ENCODE peak calls at places on chromosome 20, in four cellular contexts. J is hippocampal formation, C is mucosa of gallbladder, D is IMR-90. Y is an unnamed sample.

GRCh38 chr20:4937422-4938319 is 63.6 kb downstream of the SLC23A2 start:
- DNase-seq in J (no peak), C (no peak), D (peak; percentile 59), Y (peak; percentile 31)

GRCh38 chr20:38173237-38174156 is 8.4 kb upstream of the TGM2 start:
- DNase-seq in D (peak; percentile 92), J (no peak), C (peak; percentile 59), Y (no peak)

GRCh38 chr20:4708856-4709255 is 12.9 kb upstream of the PRND start:
- DNase-seq in C (no peak), D (no peak), J (no peak), Y (no peak)

GRCh38 chr20:4159765-4160490 is 144.6 kb upstream of the RNF24 start:
- DNase-seq in C (no peak), D (no peak), J (no peak), Y (no peak)

GRCh38 chr20:3101737-3102574 is 17.4 kb upstream of the AVP start:
- DNase-seq in C (no peak), D (no peak), J (no peak), Y (peak; percentile 17)

GRCh38 chr20:10511507-10512231 is 76.6 kb downstream of the SLX4IP start:
- DNase-seq in C (peak; percentile 87), D (peak; percentile 99), J (peak; percentile 20), Y (peak; percentile 81)

GRCh38 chr20:23118766-23119165 is 32.6 kb upstream of the CD93 start:
- DNase-seq in D (no peak), C (no peak), J (no peak), Y (no peak)

GRCh38 chr20:43550456-43550855 is 8.4 kb upstream of the SGK2 start:
- DNase-seq in J (no peak), D (no peak), C (no peak), Y (peak; percentile 49)

GRCh38 chr20:45456632-45457031 is 12.9 kb upstream of the WFDC2 start:
- DNase-seq in C (peak; percentile 58), D (no peak), J (no peak), Y (peak; percentile 60)

GRCh38 chr20:16208443-16208842 is 364.8 kb downstream of the KIF16B start:
- DNase-seq in J (no peak), C (no peak), D (no peak), Y (no peak)

GRCh38 chr20:53390780-53391179 is 202.9 kb downstream of the ZNF217 start:
- DNase-seq in J (no peak), D (no peak), C (no peak), Y (no peak)

GRCh38 chr20:20255104-20255503 is 112.8 kb upstream of the INSM1 start:
- DNase-seq in J (no peak), C (no peak), D (no peak), Y (no peak)

GRCh38 chr20:41879151-41879550 is 261.0 kb upstream of the CHD6 start:
- DNase-seq in D (no peak), J (no peak), C (no peak), Y (no peak)

GRCh38 chr20:20364016-20364746 is 3.7 kb upstream of the INSM1 start:
- DNase-seq in J (no peak), D (no peak), C (no peak), Y (no peak)

GRCh38 chr20:43844778-43845614 is 69.7 kb upstream of the TOX2 start:
- DNase-seq in C (no peak), J (no peak), D (peak; percentile 95), Y (no peak)

GRCh38 chr20:10581823-10582222 is 92.0 kb downstream of the JAG1 start:
- DNase-seq in D (peak; percentile 56), C (no peak), J (no peak), Y (no peak)

GRCh38 chr20:38147166-38147565 is 17.9 kb downstream of the TGM2 start:
- DNase-seq in J (no peak), D (no peak), C (no peak), Y (no peak)

GRCh38 chr20:31968299-31969126 is 562 bp downstream of the XKR7 start:
- DNase-seq in J (peak; percentile 38), C (peak; percentile 71), D (peak; percentile 51), Y (no peak)

GRCh38 chr20:53569606-53570307 is 23.9 kb downstream of the ZNF217 start:
- DNase-seq in J (no peak), D (no peak), C (no peak), Y (no peak)

GRCh38 chr20:8940311-8940710 is 128.6 kb upstream of the PLCB4 start:
- DNase-seq in C (no peak), D (no peak), J (no peak), Y (no peak)

GRCh38 chr20:25863536-25864325 is 167.1 kb upstream of the ZNF337 start:
- DNase-seq in C (no peak), J (no peak), D (no peak), Y (no peak)

GRCh38 chr20:4729265-4729664 is 7.6 kb downstream of the PRND start:
- DNase-seq in J (no peak), C (no peak), D (no peak), Y (no peak)

GRCh38 chr20:31870703-31871601 is 518 bp downstream of the TTLL9 start:
- DNase-seq in C (no peak), J (no peak), D (no peak), Y (no peak)

GRCh38 chr20:9555781-9556180 is 41.4 kb downstream of the LAMP5 start:
- DNase-seq in D (peak; percentile 31), J (no peak), C (no peak), Y (no peak)

GRCh38 chr20:33438481-33438880 is 5.1 kb downstream of the SNTA1 start:
- DNase-seq in C (no peak), D (no peak), J (no peak), Y (no peak)

GRCh38 chr20:4795394-4795793 is 73.7 kb downstream of the PRND start:
- DNase-seq in D (peak; percentile 80), C (no peak), J (no peak), Y (no peak)

GRCh38 chr20:62792182-62792939 is 3.9 kb upstream of the MRGBP start:
- DNase-seq in J (no peak), D (peak; percentile 77), C (no peak), Y (no peak)

GRCh38 chr20:4549711-4550259 is 171.9 kb upstream of the PRND start:
- DNase-seq in C (no peak), D (no peak), J (no peak), Y (no peak)

GRCh38 chr20:19012671-19013070 is 199.1 kb downstream of the SCP2D1 start:
- DNase-seq in C (no peak), D (no peak), J (no peak), Y (no peak)

GRCh38 chr20:59598625-59599310 is 5.6 kb upstream of the PHACTR3 start:
- DNase-seq in D (no peak), C (peak; percentile 42), J (peak; percentile 48), Y (no peak)

GRCh38 chr20:2234788-2235187 is 61.0 kb upstream of the TGM3 start:
- DNase-seq in J (no peak), C (no peak), D (no peak), Y (no peak)

GRCh38 chr20:2528671-2529070 is 7.7 kb upstream of the TMC2 start:
- DNase-seq in C (no peak), J (no peak), D (no peak), Y (no peak)

GRCh38 chr20:37741055-37741454 is 47.2 kb downstream of the CTNNBL1 start:
- DNase-seq in D (peak; percentile 63), C (no peak), J (no peak), Y (no peak)

GRCh38 chr20:61684136-61684535 is 381.5 kb downstream of the TAF4 start:
- DNase-seq in C (no peak), J (no peak), D (no peak), Y (no peak)

Y was measured in left colon.